ENCODE peak calls at places on chromosomes 12 and 14, in four cellular contexts. K, J, U and A are unnamed samples.

GRCh38 chr14:53152909-53153701 is at the start of gene DDHD1:
- DNase-seq in J (peak), U (peak), K (peak), A (peak)

GRCh38 chr12:129193263-129193871 is 340.1 kb downstream of the GLT1D1 start:
- DNase-seq in K (no peak), J (no peak), U (no peak), A (no peak)

GRCh38 chr12:2354151-2354991 is 301.6 kb downstream of the CACNA1C start:
- DNase-seq in J (no peak), K (no peak), U (no peak), A (no peak)

GRCh38 chr12:124767075-124767821 is 96.4 kb downstream of the SCARB1 start:
- DNase-seq in K (peak), U (peak), J (peak), A (peak)

GRCh38 chr12:57047981-57048380 is 1.9 kb downstream of the MYO1A start:
- DNase-seq in K (no peak), U (no peak), J (no peak), A (no peak)

GRCh38 chr14:89165189-89165809 is 251.7 kb downstream of the FOXN3 start:
- DNase-seq in J (no peak), K (no peak), U (no peak), A (no peak)

GRCh38 chr14:34064349-34064748 is 113.5 kb upstream of the EGLN3 start:
- DNase-seq in K (peak), J (no peak), U (no peak), A (no peak)

GRCh38 chr12:107513184-107513583 is 172.4 kb upstream of the PWP1 start:
- DNase-seq in U (no peak), J (no peak), K (no peak), A (no peak)

GRCh38 chr12:90262261-90262660 is 553.6 kb upstream of the ATP2B1 start:
- DNase-seq in U (no peak), K (no peak), J (no peak), A (no peak)

GRCh38 chr14:45251912-45252311 is 1.1 kb downstream of the MIS18BP1 start:
- DNase-seq in U (peak), K (no peak), J (no peak), A (no peak)

GRCh38 chr14:96261053-96261452 is 5.0 kb downstream of the BDKRB1 start:
- DNase-seq in J (no peak), U (no peak), K (no peak), A (no peak)

GRCh38 chr12:57718641-57719528 is 19.7 kb downstream of the AGAP2 start:
- DNase-seq in J (no peak), U (no peak), K (no peak), A (peak)

GRCh38 chr12:115640929-115641328 is 636.6 kb downstream of the MED13L start:
- DNase-seq in U (no peak), J (no peak), K (no peak), A (no peak)

GRCh38 chr14:88864198-88864597 is 39.7 kb downstream of the TTC8 start:
- DNase-seq in K (no peak), U (no peak), J (no peak), A (no peak)

GRCh38 chr14:59772252-59772651 is 98.3 kb downstream of the RTN1 start:
- DNase-seq in U (peak), K (no peak), J (no peak), A (no peak)

GRCh38 chr12:104702565-104703139 is 245.9 kb downstream of the CHST11 start:
- DNase-seq in J (no peak), U (no peak), K (peak), A (no peak)

GRCh38 chr12:64088431-64089349 is 133.4 kb downstream of the KICS2 start:
- DNase-seq in U (peak), K (peak), J (no peak), A (no peak)

DNA sequence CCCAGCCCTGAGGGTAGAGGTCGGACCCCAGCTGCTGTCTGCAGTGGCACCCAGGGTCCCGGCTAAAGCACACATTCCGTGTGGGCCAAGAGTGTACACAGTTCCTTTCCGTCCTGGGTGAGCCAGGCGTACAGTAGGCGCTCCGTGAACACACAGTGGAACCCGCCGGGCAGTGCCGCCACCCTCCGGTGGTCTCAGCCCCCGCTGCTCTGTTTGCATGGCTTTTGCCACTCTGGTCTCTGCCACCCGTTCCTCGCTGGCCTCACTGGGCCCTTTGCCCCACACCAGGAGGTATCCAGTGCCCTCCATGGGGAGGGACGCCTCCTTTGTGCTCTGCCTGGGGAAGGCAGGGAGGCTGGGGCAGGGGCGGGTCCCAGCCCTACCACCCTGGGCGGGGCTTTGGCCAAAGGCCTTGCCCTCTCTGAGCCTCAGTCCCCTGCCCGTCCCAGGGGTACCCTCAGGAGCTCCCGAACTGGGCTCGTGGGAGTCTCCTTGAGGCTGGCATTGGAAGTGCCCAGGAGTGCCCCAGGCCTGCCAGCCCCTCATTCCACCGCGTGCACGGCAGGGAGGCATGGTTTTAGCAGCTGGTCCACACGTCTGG is 13.0 kb downstream of the TRMT61A start:
- DNase-seq in U (no peak), J (peak), K (no peak), A (no peak)
- TF ChIP-seq CTCF in U (no peak), J (no peak), K (peak), A (peak)

GRCh38 chr12:50078281-50078680 is 6.9 kb upstream of the SMARCD1 start:
- DNase-seq in K (no peak), J (no peak), U (no peak), A (no peak)
- TF ChIP-seq CTCF in K (no peak), J (no peak), U (no peak), A (no peak)

GRCh38 chr14:105022276-105022670 is 1.4 kb upstream of the CDCA4 start:
- DNase-seq in K (no peak), J (no peak), U (no peak), A (no peak)

GRCh38 chr14:105023144-105023543 is 2.3 kb upstream of the CDCA4 start:
- DNase-seq in U (peak), K (no peak), J (no peak), A (no peak)

GRCh38 chr14:105019861-105020814 is 745 bp downstream of the CDCA4 start:
- DNase-seq in K (no peak), U (peak), J (peak), A (no peak)

GRCh38 chr14:105020815-105021655 is at the start of gene CDCA4:
- DNase-seq in U (peak), K (peak), J (peak), A (peak)

DNA sequence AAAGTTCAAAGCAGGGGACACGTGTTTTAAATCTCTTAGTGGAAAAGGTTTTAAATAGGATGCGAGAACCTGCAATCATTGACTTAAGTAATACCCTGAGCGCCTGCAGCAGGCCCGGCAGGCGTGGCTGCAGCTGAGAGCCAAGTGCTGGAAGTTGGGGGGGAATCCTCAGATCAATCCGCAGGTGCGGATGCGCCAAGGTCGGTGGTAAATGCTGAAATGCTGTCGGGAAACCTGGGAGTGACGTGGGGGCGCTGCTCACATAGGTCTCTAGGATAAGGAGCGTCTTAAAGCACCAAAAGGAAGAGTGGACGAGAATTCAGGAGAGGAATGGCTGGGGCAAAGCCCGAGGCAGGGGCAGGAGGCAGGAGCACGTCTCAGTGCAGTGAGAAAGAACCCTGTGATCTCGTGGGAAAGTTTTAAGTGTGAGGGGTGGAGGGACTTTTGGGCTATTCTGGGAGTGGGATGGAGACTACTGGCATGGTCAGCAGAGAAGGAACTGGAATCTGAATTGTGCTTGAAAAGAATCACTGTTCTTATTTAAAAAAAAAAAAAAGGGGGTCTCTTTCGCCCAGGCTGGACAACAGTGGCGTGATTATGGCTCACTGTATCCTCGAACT is 883 bp upstream of the CDCA4 start:
- DNase-seq in J (no peak), U (peak), K (no peak), A (no peak)
- TF ChIP-seq CTCF in J (no peak), U (peak), K (no peak), A (peak)

DNA sequence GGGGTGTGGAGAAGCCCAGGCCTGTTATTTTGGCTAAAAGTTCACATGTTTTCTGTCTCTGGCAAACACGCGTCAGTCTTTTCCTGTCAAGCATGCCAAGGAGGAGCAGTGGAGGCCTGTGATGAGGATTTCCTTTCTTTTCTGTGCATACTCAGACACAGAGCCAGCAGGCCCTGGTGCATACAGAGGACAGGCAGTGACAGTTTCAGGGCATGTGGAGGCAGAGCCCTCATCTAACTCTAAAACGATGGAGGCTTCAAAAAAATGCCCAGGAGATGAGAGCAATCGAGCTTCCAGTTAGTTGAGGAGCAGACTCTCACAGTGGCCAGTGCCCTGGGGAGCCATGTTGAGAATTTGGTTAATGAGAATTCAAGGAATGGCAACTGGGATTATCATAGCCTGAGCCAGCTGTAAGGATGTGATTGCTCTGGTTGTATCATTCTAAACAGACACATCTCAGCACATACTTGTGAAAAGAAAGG is 66.5 kb downstream of the TRAFD1 start:
- DNase-seq in J (no peak), U (no peak), K (no peak), A (no peak)
- TF ChIP-seq CTCF in J (no peak), U (no peak), K (no peak), A (no peak)